ENCODE peak calls at places on chromosomes 11 and 22, in nine cellular contexts. One of them, this sample, is unnamed. For H3K4me1, the result is how much of the 10 kb centered on the place peaks cover.

GRCh38 chr11:57155838-57156583 is 25.7 kb upstream of the LRRC55 start:
- DNase-seq in esophagus muscularis mucosa: no peak
- DNase-seq in stomach: no peak
- DNase-seq in endothelial cell of umbilical vein: no peak
- DNase-seq in suprapubic skin: no peak
- DNase-seq in sigmoid colon: no peak
- DNase-seq in prostate gland: no peak
- DNase-seq in GM12878: no peak
- DNase-seq in upper lobe of left lung: no peak
- DNase-seq in this sample: peak

GRCh38 chr22:32957093-32957835 is 100.9 kb downstream of the SYN3 start:
- DNase-seq in esophagus muscularis mucosa: no peak
- DNase-seq in stomach: no peak
- DNase-seq in endothelial cell of umbilical vein: no peak
- DNase-seq in suprapubic skin: no peak
- DNase-seq in sigmoid colon: no peak
- DNase-seq in prostate gland: no peak
- DNase-seq in GM12878: no peak
- DNase-seq in upper lobe of left lung: no peak
- DNase-seq in this sample: no peak

GRCh38 chr11:75105462-75105925 is 8.8 kb upstream of the OR2AT4 start:
- DNase-seq in esophagus muscularis mucosa: no peak
- DNase-seq in stomach: no peak
- DNase-seq in endothelial cell of umbilical vein: no peak
- DNase-seq in suprapubic skin: no peak
- DNase-seq in sigmoid colon: no peak
- DNase-seq in prostate gland: no peak
- DNase-seq in GM12878: no peak
- DNase-seq in upper lobe of left lung: no peak
- DNase-seq in this sample: peak

GRCh38 chr22:46140989-46141928 is 9.1 kb upstream of the PPARA start:
- DNase-seq in esophagus muscularis mucosa: no peak
- DNase-seq in stomach: no peak
- DNase-seq in endothelial cell of umbilical vein: no peak
- DNase-seq in suprapubic skin: no peak
- DNase-seq in sigmoid colon: peak
- DNase-seq in prostate gland: no peak
- DNase-seq in GM12878: no peak
- DNase-seq in upper lobe of left lung: no peak
- DNase-seq in this sample: no peak

GRCh38 chr11:132780051-132780450 is 752.2 kb downstream of the OPCML start:
- DNase-seq in esophagus muscularis mucosa: no peak
- DNase-seq in stomach: no peak
- DNase-seq in endothelial cell of umbilical vein: no peak
- DNase-seq in suprapubic skin: no peak
- DNase-seq in sigmoid colon: no peak
- DNase-seq in prostate gland: no peak
- DNase-seq in GM12878: no peak
- DNase-seq in upper lobe of left lung: no peak
- DNase-seq in this sample: no peak

GRCh38 chr11:94103476-94103875 is 25.2 kb upstream of the PANX1 start:
- DNase-seq in esophagus muscularis mucosa: no peak
- DNase-seq in stomach: no peak
- DNase-seq in endothelial cell of umbilical vein: no peak
- DNase-seq in suprapubic skin: no peak
- DNase-seq in sigmoid colon: no peak
- DNase-seq in prostate gland: no peak
- DNase-seq in GM12878: no peak
- DNase-seq in upper lobe of left lung: no peak
- DNase-seq in this sample: no peak

GRCh38 chr11:64321533-64321932 is 3.6 kb downstream of the PRDX5 start:
- DNase-seq in esophagus muscularis mucosa: no peak
- DNase-seq in stomach: peak
- DNase-seq in endothelial cell of umbilical vein: no peak
- DNase-seq in suprapubic skin: no peak
- DNase-seq in sigmoid colon: no peak
- DNase-seq in prostate gland: peak
- DNase-seq in GM12878: no peak
- DNase-seq in upper lobe of left lung: no peak
- DNase-seq in this sample: no peak

GRCh38 chr11:135036488-135037297 is 624.7 kb upstream of the B3GAT1 start:
- DNase-seq in esophagus muscularis mucosa: peak
- DNase-seq in stomach: no peak
- DNase-seq in endothelial cell of umbilical vein: no peak
- DNase-seq in suprapubic skin: no peak
- DNase-seq in sigmoid colon: no peak
- DNase-seq in prostate gland: no peak
- DNase-seq in GM12878: no peak
- DNase-seq in upper lobe of left lung: no peak
- DNase-seq in this sample: no peak

DNA sequence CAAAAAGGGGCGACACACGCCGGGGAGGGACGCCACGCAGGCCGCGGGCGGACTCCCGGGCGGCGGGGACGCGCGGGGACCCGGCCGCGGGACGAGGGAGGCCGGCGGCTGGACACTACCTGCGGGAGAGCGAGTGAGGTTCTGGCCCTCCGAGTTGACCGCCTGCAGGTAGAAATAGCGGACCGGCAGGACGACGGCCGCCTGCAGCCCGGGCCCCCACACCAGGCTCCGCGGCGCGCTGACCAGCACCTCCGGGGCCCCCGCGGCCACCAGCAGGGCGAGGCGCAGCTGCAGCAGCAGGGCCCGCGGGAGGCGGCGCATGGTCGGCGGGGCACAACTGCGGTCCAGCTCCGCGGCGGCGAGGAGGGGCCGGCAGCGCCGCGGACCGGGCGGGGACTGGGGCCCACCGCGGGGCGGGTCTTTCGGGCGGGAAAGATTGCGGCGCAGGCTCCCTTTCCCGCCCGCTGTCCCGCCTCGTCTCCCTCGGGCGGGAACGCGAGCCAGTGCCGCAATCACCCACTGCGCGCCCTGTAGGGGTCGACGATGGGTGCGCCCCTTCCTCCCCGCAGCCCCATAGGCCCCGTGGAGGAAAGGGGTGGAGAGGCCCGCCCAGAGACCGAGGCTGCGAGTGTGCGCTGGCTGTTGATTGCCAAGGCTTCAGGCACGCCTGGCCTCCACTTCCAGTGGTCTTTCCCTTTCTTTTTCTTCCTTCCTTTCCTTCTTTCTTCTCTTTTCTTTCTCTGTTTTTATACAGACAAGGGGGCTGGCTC is at the start of gene POGLUT3:
- DNase-seq in esophagus muscularis mucosa: no peak
- DNase-seq in stomach: peak
- DNase-seq in endothelial cell of umbilical vein: peak
- DNase-seq in suprapubic skin: peak
- DNase-seq in sigmoid colon: peak
- DNase-seq in prostate gland: peak
- DNase-seq in GM12878: no peak
- DNase-seq in upper lobe of left lung: peak
- DNase-seq in this sample: peak
- TF ChIP-seq POLR2AphosphoS5 in esophagus muscularis mucosa: no peak
- TF ChIP-seq POLR2AphosphoS5 in stomach: peak
- TF ChIP-seq POLR2AphosphoS5 in endothelial cell of umbilical vein: peak
- TF ChIP-seq POLR2AphosphoS5 in suprapubic skin: no peak
- TF ChIP-seq POLR2AphosphoS5 in sigmoid colon: peak
- TF ChIP-seq POLR2AphosphoS5 in prostate gland: peak
- TF ChIP-seq POLR2AphosphoS5 in GM12878: no peak
- TF ChIP-seq POLR2AphosphoS5 in upper lobe of left lung: no peak
- TF ChIP-seq POLR2AphosphoS5 in this sample: peak

GRCh38 chr22:20943104-20943933 is 23.7 kb upstream of the AIFM3 start:
- DNase-seq in esophagus muscularis mucosa: no peak
- DNase-seq in stomach: no peak
- DNase-seq in endothelial cell of umbilical vein: no peak
- DNase-seq in suprapubic skin: peak
- DNase-seq in sigmoid colon: no peak
- DNase-seq in prostate gland: no peak
- DNase-seq in GM12878: no peak
- DNase-seq in upper lobe of left lung: no peak
- DNase-seq in this sample: no peak

GRCh38 chr22:20938272-20938671 is 21.1 kb downstream of the CRKL start:
- DNase-seq in esophagus muscularis mucosa: no peak
- DNase-seq in stomach: no peak
- DNase-seq in endothelial cell of umbilical vein: no peak
- DNase-seq in suprapubic skin: no peak
- DNase-seq in sigmoid colon: no peak
- DNase-seq in prostate gland: no peak
- DNase-seq in GM12878: no peak
- DNase-seq in upper lobe of left lung: no peak
- DNase-seq in this sample: no peak

GRCh38 chr22:20940904-20941385 is 23.7 kb downstream of the CRKL start:
- DNase-seq in esophagus muscularis mucosa: no peak
- DNase-seq in stomach: no peak
- DNase-seq in endothelial cell of umbilical vein: no peak
- DNase-seq in suprapubic skin: peak
- DNase-seq in sigmoid colon: peak
- DNase-seq in prostate gland: no peak
- DNase-seq in GM12878: no peak
- DNase-seq in upper lobe of left lung: no peak
- DNase-seq in this sample: no peak

GRCh38 chr22:20937794-20938148 is 20.6 kb downstream of the CRKL start:
- DNase-seq in esophagus muscularis mucosa: no peak
- DNase-seq in stomach: no peak
- DNase-seq in endothelial cell of umbilical vein: no peak
- DNase-seq in suprapubic skin: peak
- DNase-seq in sigmoid colon: peak
- DNase-seq in prostate gland: no peak
- DNase-seq in GM12878: no peak
- DNase-seq in upper lobe of left lung: no peak
- DNase-seq in this sample: no peak

DNA sequence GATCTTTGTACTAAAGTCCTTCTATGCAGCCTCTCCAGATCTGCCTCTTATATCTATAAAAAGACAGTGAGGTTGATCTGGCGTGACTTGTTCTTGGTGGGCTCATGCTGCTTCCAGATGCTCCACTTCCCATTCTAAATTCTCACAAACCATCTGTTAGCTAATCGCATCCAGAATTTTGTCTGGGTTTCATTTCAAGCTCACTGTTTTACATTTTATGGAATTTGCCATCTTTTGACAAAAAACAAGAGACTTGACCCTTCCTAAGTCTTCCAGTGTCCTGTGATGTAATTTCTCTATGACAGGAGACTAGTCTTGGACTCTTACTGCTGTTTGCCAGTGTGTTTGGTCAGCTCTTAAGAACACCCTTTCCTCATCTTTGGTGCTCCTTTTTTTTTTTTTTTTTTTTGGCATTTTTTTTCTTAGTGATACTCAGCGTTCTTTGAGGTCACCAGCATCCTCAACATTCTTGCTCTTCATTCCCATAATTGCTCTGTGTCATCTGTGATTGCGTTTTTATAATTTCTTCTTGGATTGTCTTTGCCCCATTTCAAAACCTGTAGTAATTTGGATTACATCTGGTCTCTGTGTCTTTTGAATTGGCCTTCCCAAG is 23.1 kb downstream of the CRKL start:
- DNase-seq in esophagus muscularis mucosa: no peak
- DNase-seq in stomach: no peak
- DNase-seq in endothelial cell of umbilical vein: no peak
- DNase-seq in suprapubic skin: no peak
- DNase-seq in sigmoid colon: no peak
- DNase-seq in prostate gland: no peak
- DNase-seq in GM12878: no peak
- DNase-seq in upper lobe of left lung: no peak
- DNase-seq in this sample: no peak
- H3K4me1 ChIP-seq in esophagus muscularis mucosa: half or more
- H3K4me1 ChIP-seq in stomach: half or more
- H3K4me1 ChIP-seq in endothelial cell of umbilical vein: under half
- H3K4me1 ChIP-seq in suprapubic skin: half or more
- H3K4me1 ChIP-seq in sigmoid colon: half or more
- H3K4me1 ChIP-seq in prostate gland: under half
- H3K4me1 ChIP-seq in GM12878: under half
- H3K4me1 ChIP-seq in upper lobe of left lung: half or more
- H3K4me1 ChIP-seq in this sample: under half

GRCh38 chr11:23875407-23875950 is 621.4 kb upstream of the LUZP2 start:
- DNase-seq in esophagus muscularis mucosa: no peak
- DNase-seq in stomach: no peak
- DNase-seq in endothelial cell of umbilical vein: no peak
- DNase-seq in suprapubic skin: no peak
- DNase-seq in sigmoid colon: no peak
- DNase-seq in prostate gland: no peak
- DNase-seq in GM12878: no peak
- DNase-seq in upper lobe of left lung: no peak
- DNase-seq in this sample: no peak

GRCh38 chr11:23866641-23867040 is 630.2 kb upstream of the LUZP2 start:
- DNase-seq in esophagus muscularis mucosa: no peak
- DNase-seq in stomach: no peak
- DNase-seq in endothelial cell of umbilical vein: no peak
- DNase-seq in suprapubic skin: no peak
- DNase-seq in sigmoid colon: no peak
- DNase-seq in prostate gland: no peak
- DNase-seq in GM12878: no peak
- DNase-seq in upper lobe of left lung: no peak
- DNase-seq in this sample: no peak

GRCh38 chr11:23865341-23865975 is 631.4 kb upstream of the LUZP2 start:
- DNase-seq in esophagus muscularis mucosa: no peak
- DNase-seq in stomach: no peak
- DNase-seq in endothelial cell of umbilical vein: no peak
- DNase-seq in suprapubic skin: no peak
- DNase-seq in sigmoid colon: no peak
- DNase-seq in prostate gland: no peak
- DNase-seq in GM12878: no peak
- DNase-seq in upper lobe of left lung: no peak
- DNase-seq in this sample: no peak

GRCh38 chr11:23869673-23870072 is 627.2 kb upstream of the LUZP2 start:
- DNase-seq in esophagus muscularis mucosa: no peak
- DNase-seq in stomach: no peak
- DNase-seq in endothelial cell of umbilical vein: no peak
- DNase-seq in suprapubic skin: no peak
- DNase-seq in sigmoid colon: no peak
- DNase-seq in prostate gland: no peak
- DNase-seq in GM12878: no peak
- DNase-seq in upper lobe of left lung: no peak
- DNase-seq in this sample: no peak
- TF ChIP-seq POLR2AphosphoS5 in esophagus muscularis mucosa: no peak
- TF ChIP-seq POLR2AphosphoS5 in stomach: no peak
- TF ChIP-seq POLR2AphosphoS5 in endothelial cell of umbilical vein: no peak
- TF ChIP-seq POLR2AphosphoS5 in suprapubic skin: no peak
- TF ChIP-seq POLR2AphosphoS5 in sigmoid colon: no peak
- TF ChIP-seq POLR2AphosphoS5 in prostate gland: no peak
- TF ChIP-seq POLR2AphosphoS5 in GM12878: no peak
- TF ChIP-seq POLR2AphosphoS5 in upper lobe of left lung: no peak
- TF ChIP-seq POLR2AphosphoS5 in this sample: no peak

GRCh38 chr11:95495722-95496121 is 264.7 kb upstream of the SESN3 start:
- DNase-seq in esophagus muscularis mucosa: peak
- DNase-seq in stomach: no peak
- DNase-seq in endothelial cell of umbilical vein: no peak
- DNase-seq in suprapubic skin: no peak
- DNase-seq in sigmoid colon: no peak
- DNase-seq in prostate gland: no peak
- DNase-seq in GM12878: no peak
- DNase-seq in upper lobe of left lung: no peak
- DNase-seq in this sample: no peak

GRCh38 chr11:95494856-95495255 is 263.9 kb upstream of the SESN3 start:
- DNase-seq in esophagus muscularis mucosa: no peak
- DNase-seq in stomach: no peak
- DNase-seq in endothelial cell of umbilical vein: no peak
- DNase-seq in suprapubic skin: no peak
- DNase-seq in sigmoid colon: no peak
- DNase-seq in prostate gland: no peak
- DNase-seq in GM12878: no peak
- DNase-seq in upper lobe of left lung: no peak
- DNase-seq in this sample: no peak

GRCh38 chr11:95498731-95499396 is 267.9 kb upstream of the SESN3 start:
- DNase-seq in esophagus muscularis mucosa: no peak
- DNase-seq in stomach: no peak
- DNase-seq in endothelial cell of umbilical vein: no peak
- DNase-seq in suprapubic skin: no peak
- DNase-seq in sigmoid colon: no peak
- DNase-seq in prostate gland: no peak
- DNase-seq in GM12878: no peak
- DNase-seq in upper lobe of left lung: no peak
- DNase-seq in this sample: peak

GRCh38 chr11:95490625-95491024 is 259.6 kb upstream of the SESN3 start:
- DNase-seq in esophagus muscularis mucosa: no peak
- DNase-seq in stomach: no peak
- DNase-seq in endothelial cell of umbilical vein: no peak
- DNase-seq in suprapubic skin: no peak
- DNase-seq in sigmoid colon: no peak
- DNase-seq in prostate gland: no peak
- DNase-seq in GM12878: no peak
- DNase-seq in upper lobe of left lung: no peak
- DNase-seq in this sample: no peak

DNA sequence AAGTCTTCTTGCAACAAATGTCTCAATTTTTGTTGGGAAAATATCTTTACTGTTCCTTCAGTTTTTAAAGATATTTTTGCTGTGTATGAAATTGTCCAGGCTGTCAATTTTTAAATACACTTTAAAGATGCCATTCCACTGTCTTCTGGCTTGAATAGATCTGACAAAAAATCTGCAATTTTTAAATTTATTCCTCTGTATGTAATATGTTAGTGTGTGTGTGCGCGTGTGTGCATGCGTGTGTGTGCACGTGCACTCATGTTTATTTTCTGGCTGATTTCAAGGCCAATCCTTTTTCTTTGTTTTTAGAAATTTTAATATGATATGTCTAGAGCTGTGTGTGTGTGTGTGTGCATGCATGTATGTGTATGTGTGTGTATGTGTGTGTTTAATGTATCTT is 263.2 kb upstream of the SESN3 start:
- DNase-seq in esophagus muscularis mucosa: peak
- DNase-seq in stomach: no peak
- DNase-seq in endothelial cell of umbilical vein: no peak
- DNase-seq in suprapubic skin: no peak
- DNase-seq in sigmoid colon: no peak
- DNase-seq in prostate gland: no peak
- DNase-seq in GM12878: no peak
- DNase-seq in upper lobe of left lung: no peak
- DNase-seq in this sample: no peak
- H3K4me1 ChIP-seq in esophagus muscularis mucosa: under half
- H3K4me1 ChIP-seq in stomach: under half
- H3K4me1 ChIP-seq in endothelial cell of umbilical vein: under half
- H3K4me1 ChIP-seq in suprapubic skin: under half
- H3K4me1 ChIP-seq in sigmoid colon: under half
- H3K4me1 ChIP-seq in prostate gland: under half
- H3K4me1 ChIP-seq in GM12878: under half
- H3K4me1 ChIP-seq in upper lobe of left lung: under half
- H3K4me1 ChIP-seq in this sample: under half